ENCODE peak calls at places on chromosomes 2 and 18, in four cellular contexts. One of them, this sample, is unnamed.

GRCh38 chr2:30252723-30253688 is 21.7 kb downstream of the LBH start:
- DNase-seq in HepG2: no peak
- DNase-seq in K562: peak; percentile 95
- DNase-seq in A549: peak; percentile 87
- DNase-seq in this sample: no peak

GRCh38 chr18:69992776-69993175 is 45.1 kb upstream of the CD226 start:
- DNase-seq in HepG2: no peak
- DNase-seq in K562: no peak
- DNase-seq in A549: no peak
- DNase-seq in this sample: no peak

GRCh38 chr18:48902023-48902855 is 48.5 kb downstream of the SMAD7 start:
- DNase-seq in A549: peak; percentile 84
- DNase-seq in K562: peak; percentile 78
- DNase-seq in HepG2: peak; percentile 86
- DNase-seq in this sample: no peak

GRCh38 chr2:222448806-222449205 is 24.5 kb downstream of the SGPP2 start:
- DNase-seq in K562: no peak
- DNase-seq in A549: no peak
- DNase-seq in HepG2: no peak
- DNase-seq in this sample: no peak

GRCh38 chr2:8986327-8986976 is 17.0 kb downstream of the MBOAT2 start:
- DNase-seq in HepG2: peak; percentile 36
- DNase-seq in A549: peak; percentile 46
- DNase-seq in K562: peak; percentile 85
- DNase-seq in this sample: peak; percentile 68

GRCh38 chr2:11573418-11574175 is 39.8 kb downstream of the GREB1 start:
- DNase-seq in HepG2: no peak
- DNase-seq in A549: no peak
- DNase-seq in K562: no peak
- DNase-seq in this sample: peak; percentile 43

GRCh38 chr2:73205611-73206010 is 3.2 kb downstream of the NOTO start:
- DNase-seq in HepG2: no peak
- DNase-seq in A549: no peak
- DNase-seq in K562: no peak
- DNase-seq in this sample: no peak

GRCh38 chr2:25587361-25587760 is 86.0 kb downstream of the DTNB start:
- DNase-seq in K562: no peak
- DNase-seq in A549: no peak
- DNase-seq in HepG2: no peak
- DNase-seq in this sample: no peak

GRCh38 chr2:127381762-127382161 is 6.0 kb downstream of the MAP3K2 start:
- DNase-seq in HepG2: no peak
- DNase-seq in A549: no peak
- DNase-seq in K562: no peak
- DNase-seq in this sample: no peak

DNA sequence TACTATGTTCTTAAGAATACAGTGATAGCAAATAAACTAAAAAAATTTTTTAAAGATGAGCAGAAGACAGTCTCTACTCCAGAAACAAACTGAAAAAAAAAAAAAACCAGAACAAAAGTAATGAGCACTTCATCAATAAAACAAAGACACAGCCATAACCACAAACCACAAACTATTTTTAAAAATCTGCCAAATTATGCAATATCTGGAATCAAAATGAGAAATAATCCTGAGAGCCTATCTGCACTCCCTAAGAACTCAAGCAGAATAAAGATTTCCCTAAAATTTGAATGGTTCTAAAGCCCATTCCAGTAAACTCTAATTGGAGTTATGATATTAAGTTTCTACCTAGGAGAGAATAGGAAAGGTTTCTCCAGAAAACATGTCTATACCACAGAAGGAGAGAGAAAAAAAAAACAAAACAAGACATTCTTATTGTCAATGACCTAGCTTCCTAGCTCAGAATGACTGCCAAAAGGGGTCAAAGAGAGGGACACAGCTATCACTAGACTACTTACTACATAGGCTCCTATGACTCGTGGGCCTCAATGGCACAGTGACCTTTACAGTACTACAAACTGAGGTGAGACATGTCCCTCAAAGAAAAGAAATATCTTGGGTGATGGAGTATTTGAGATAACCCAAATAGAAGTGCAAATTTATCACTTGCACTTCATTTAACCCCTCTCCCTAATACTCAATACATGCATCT is 262.8 kb downstream of the ZEB2 start:
- DNase-seq in A549: no peak
- DNase-seq in K562: no peak
- DNase-seq in HepG2: no peak
- DNase-seq in this sample: no peak
- TF ChIP-seq HMGXB4 in A549: no peak
- TF ChIP-seq HMGXB4 in K562: no peak
- TF ChIP-seq HMGXB4 in HepG2: no peak
- TF ChIP-seq HMGXB4 in this sample: no peak

DNA sequence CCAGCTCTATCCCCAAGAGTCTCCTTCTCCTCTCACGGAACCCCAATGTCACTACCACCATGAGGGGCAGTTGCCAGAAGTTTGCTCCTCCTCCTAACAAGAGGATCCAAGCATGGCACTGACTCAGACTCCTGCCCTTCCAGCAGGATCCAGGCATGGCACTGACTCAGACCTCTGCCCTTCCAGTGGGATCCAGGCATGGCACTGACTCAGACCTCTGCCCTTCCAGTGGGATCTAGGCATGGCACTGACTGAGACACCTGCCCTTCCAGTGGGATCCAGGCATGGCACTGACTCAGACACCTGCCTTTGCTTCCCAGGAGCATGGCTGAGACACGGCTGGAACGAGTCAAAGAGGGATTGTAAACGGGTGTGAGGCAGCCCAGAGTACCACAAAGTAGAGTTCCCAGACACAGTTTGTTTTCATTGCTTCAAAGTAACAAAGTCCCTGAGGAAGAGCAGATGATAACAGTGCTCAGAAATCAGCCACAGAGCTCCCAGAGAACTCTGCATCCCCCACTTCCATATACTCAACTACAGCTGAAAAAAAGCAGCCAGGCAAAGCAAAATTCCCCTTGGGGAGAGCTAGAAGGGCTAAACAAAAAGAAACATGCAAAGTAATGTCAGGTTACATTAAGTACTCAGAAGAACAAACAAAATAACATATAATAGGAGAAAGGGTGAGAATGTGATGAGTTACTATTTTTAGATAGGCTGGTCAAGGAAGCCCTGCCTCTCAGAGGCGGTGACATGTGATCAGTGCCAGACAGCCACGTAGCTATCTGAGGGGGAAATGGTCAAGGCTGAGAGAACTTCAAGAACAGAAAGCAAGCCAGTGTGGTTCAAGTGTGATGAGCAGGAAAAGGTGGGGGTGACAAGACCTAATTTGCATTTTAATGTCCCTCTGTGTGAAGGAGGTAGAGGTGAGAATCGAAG is 3.0 kb downstream of the BUB1 start:
- DNase-seq in K562: peak; percentile 66
- DNase-seq in A549: peak; percentile 42
- DNase-seq in HepG2: no peak
- DNase-seq in this sample: no peak
- TF ChIP-seq HMGXB4 in K562: no peak
- TF ChIP-seq HMGXB4 in A549: no peak
- TF ChIP-seq HMGXB4 in HepG2: no peak
- TF ChIP-seq HMGXB4 in this sample: no peak

GRCh38 chr2:215420471-215420935 is 15.4 kb downstream of the FN1 start:
- DNase-seq in A549: no peak
- DNase-seq in K562: peak; percentile 25
- DNase-seq in HepG2: peak; percentile 92
- DNase-seq in this sample: no peak

GRCh38 chr2:215419769-215420470 is 15.9 kb downstream of the FN1 start:
- DNase-seq in HepG2: peak; percentile 87
- DNase-seq in K562: no peak
- DNase-seq in A549: peak; percentile 38
- DNase-seq in this sample: no peak

GRCh38 chr2:215418064-215418963 is 17.6 kb downstream of the FN1 start:
- DNase-seq in K562: no peak
- DNase-seq in HepG2: peak; percentile 89
- DNase-seq in A549: peak; percentile 64
- DNase-seq in this sample: no peak

GRCh38 chr2:215417400-215417951 is 18.4 kb downstream of the FN1 start:
- DNase-seq in A549: peak; percentile 65
- DNase-seq in HepG2: peak; percentile 93
- DNase-seq in K562: peak; percentile 29
- DNase-seq in this sample: no peak

GRCh38 chr2:215419113-215419512 is 16.8 kb downstream of the FN1 start:
- DNase-seq in A549: peak; percentile 32
- DNase-seq in K562: no peak
- DNase-seq in HepG2: no peak
- DNase-seq in this sample: no peak
- TF ChIP-seq HMGXB4 in A549: no peak
- TF ChIP-seq HMGXB4 in K562: no peak
- TF ChIP-seq HMGXB4 in HepG2: no peak
- TF ChIP-seq HMGXB4 in this sample: no peak

GRCh38 chr2:85231952-85232351 is 95.8 kb downstream of the TGOLN2 start:
- DNase-seq in K562: no peak
- DNase-seq in A549: no peak
- DNase-seq in HepG2: no peak
- DNase-seq in this sample: peak; percentile 46
- TF ChIP-seq HMGXB4 in K562: no peak
- TF ChIP-seq HMGXB4 in A549: no peak
- TF ChIP-seq HMGXB4 in HepG2: no peak
- TF ChIP-seq HMGXB4 in this sample: no peak

DNA sequence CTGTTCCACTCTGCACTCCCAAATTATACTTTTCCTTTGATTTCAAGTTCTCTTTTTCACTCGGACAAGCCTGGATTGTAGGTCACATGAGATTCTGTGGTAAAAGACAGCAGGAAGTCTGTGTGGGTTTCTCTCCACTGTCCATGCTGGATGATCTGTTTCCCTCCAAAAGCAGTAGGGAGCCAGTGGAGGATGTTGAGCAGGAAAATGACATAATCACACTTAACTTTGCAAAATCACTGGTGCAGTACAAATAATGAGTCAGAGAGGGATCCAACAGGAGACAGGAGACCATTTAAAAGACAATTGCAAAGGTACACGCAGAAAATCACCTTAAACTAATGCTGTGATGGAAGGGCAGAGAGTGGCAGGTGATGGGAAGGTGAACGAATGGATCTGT is 301.3 kb downstream of the ZNF407 start:
- DNase-seq in A549: peak; percentile 20
- DNase-seq in HepG2: peak; percentile 6
- DNase-seq in K562: no peak
- DNase-seq in this sample: no peak
- TF ChIP-seq HMGXB4 in A549: no peak
- TF ChIP-seq HMGXB4 in HepG2: no peak
- TF ChIP-seq HMGXB4 in K562: no peak
- TF ChIP-seq HMGXB4 in this sample: no peak

GRCh38 chr2:235724964-235725603 is 231.2 kb downstream of the AGAP1 start:
- DNase-seq in K562: no peak
- DNase-seq in HepG2: no peak
- DNase-seq in A549: no peak
- DNase-seq in this sample: no peak
- TF ChIP-seq HMGXB4 in K562: no peak
- TF ChIP-seq HMGXB4 in HepG2: no peak
- TF ChIP-seq HMGXB4 in A549: no peak
- TF ChIP-seq HMGXB4 in this sample: no peak

GRCh38 chr2:10329584-10329879 is 26.8 kb downstream of the HPCAL1 start:
- DNase-seq in A549: no peak
- DNase-seq in HepG2: peak; percentile 56
- DNase-seq in K562: no peak
- DNase-seq in this sample: no peak

GRCh38 chr2:10326151-10326616 is 23.5 kb downstream of the HPCAL1 start:
- DNase-seq in A549: no peak
- DNase-seq in K562: no peak
- DNase-seq in HepG2: no peak
- DNase-seq in this sample: no peak

GRCh38 chr2:10328667-10329583 is 26.2 kb downstream of the HPCAL1 start:
- DNase-seq in K562: no peak
- DNase-seq in HepG2: no peak
- DNase-seq in A549: no peak
- DNase-seq in this sample: no peak

GRCh38 chr2:10326707-10327594 is 24.2 kb downstream of the HPCAL1 start:
- DNase-seq in A549: no peak
- DNase-seq in HepG2: peak; percentile 74
- DNase-seq in K562: no peak
- DNase-seq in this sample: no peak

DNA sequence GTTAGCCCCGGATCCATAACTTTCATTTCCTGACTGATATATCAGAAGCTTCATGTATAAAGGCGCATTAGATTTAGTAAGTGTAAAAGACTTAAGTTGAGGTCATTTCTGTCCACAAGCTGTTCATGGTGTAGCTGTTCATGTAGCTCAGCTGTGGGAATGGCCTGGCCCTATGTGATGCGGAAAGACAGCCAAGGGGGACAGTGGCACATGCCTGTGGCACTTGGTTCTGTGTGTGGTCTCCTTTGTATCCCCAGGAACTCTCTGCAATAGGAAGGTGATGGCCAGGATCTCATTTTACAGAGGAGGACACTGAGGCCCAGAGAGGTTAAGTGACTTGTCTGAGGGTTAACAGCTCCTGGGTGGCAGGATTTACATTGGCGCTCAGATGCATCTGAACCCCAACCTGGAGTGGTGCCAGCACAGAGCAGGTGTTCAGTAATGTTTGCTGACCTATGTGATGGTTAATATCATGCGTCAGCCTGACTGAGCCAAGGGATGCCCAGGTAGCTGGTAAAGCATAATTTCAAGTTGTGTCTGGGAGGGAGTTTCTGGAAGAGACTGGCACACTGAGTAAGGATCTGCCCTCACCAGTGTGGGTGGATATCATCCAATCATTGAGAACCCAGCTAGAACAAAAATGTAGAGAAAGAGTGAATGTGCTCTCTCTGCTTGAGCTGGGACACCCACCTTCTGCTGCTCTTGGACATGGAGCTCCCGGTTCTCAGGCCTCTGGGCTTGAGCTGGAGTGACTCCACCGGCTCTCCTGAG is 25.4 kb downstream of the HPCAL1 start:
- DNase-seq in K562: no peak
- DNase-seq in HepG2: no peak
- DNase-seq in A549: no peak
- DNase-seq in this sample: no peak
- TF ChIP-seq HMGXB4 in K562: no peak
- TF ChIP-seq HMGXB4 in HepG2: no peak
- TF ChIP-seq HMGXB4 in A549: no peak
- TF ChIP-seq HMGXB4 in this sample: no peak